ENCODE peak calls at places on chromosomes 3 and 15, in seven cellular contexts. Z is kidney tubule cell, L is ACHN, D is ovary, H is NCI-H446 treated with DMSO at 0.1 percent for 48 hours, C is SW480, B is H54. X is an unnamed sample.
A peak's percentile ranks its signal among the peaks of the same experiment; 100 is the strongest.

GRCh38 chr15:94480289-94480834 is 249.0 kb downstream of the MCTP2 start:
- DNase-seq in L (no peak), C (no peak), D (no peak), Z (no peak), B (no peak), H (no peak), X (no peak)

GRCh38 chr3:180802837-180803236 is 109.6 kb upstream of the FXR1 start:
- DNase-seq in L (peak; percentile 30), Z (peak; percentile 25), H (peak; percentile 12), D (no peak), B (no peak), C (peak; percentile 44), X (no peak)

GRCh38 chr3:196320110-196320509 is 2.1 kb upstream of the DYNLT2B start:
- DNase-seq in L (no peak), C (no peak), D (no peak), B (no peak), Z (no peak), H (no peak), X (no peak)

GRCh38 chr15:77905301-77905920 is 172.1 kb downstream of the TBC1D2B start:
- DNase-seq in C (no peak), Z (no peak), D (no peak), L (no peak), H (no peak), B (no peak), X (no peak)

GRCh38 chr3:180316321-180316720 is 279.6 kb upstream of the PEX5L start:
- DNase-seq in C (no peak), H (no peak), B (no peak), D (no peak), L (no peak), Z (no peak), X (no peak)

GRCh38 chr3:143979813-143980212 is 8.2 kb downstream of the DIPK2A start:
- DNase-seq in D (no peak), B (no peak), Z (no peak), H (no peak), C (no peak), L (no peak), X (no peak)

GRCh38 chr3:36397856-36398255 is 17.6 kb downstream of the STAC start:
- DNase-seq in H (no peak), C (no peak), D (no peak), L (no peak), B (no peak), Z (no peak), X (no peak)

GRCh38 chr3:25453521-25454410 is 25.7 kb downstream of the RARB start:
- DNase-seq in L (no peak), D (no peak), Z (no peak), C (no peak), H (no peak), B (no peak), X (no peak)

GRCh38 chr3:142863010-142863787 is 25.7 kb downstream of the PCOLCE2 start:
- DNase-seq in H (peak; percentile 42), Z (no peak), D (no peak), L (no peak), B (no peak), C (no peak), X (no peak)

GRCh38 chr3:133940536-133940935 is 44.9 kb upstream of the RAB6B start:
- DNase-seq in Z (no peak), L (no peak), D (peak; percentile 6), H (no peak), B (no peak), C (no peak), X (no peak)

GRCh38 chr3:49725906-49726681 is 2.3 kb upstream of the GMPPB start:
- DNase-seq in C (no peak), Z (no peak), L (no peak), H (no peak), D (peak; percentile 27), B (no peak), X (no peak)

GRCh38 chr3:118102737-118103136 is 931.9 kb downstream of the IGSF11 start:
- DNase-seq in D (no peak), C (peak; percentile 9), H (no peak), Z (peak; percentile 6), B (no peak), L (no peak), X (no peak)

GRCh38 chr15:67175643-67176071 is 78.8 kb downstream of the AAGAB start:
- DNase-seq in H (no peak), B (no peak), C (no peak), L (no peak), Z (no peak), D (no peak), X (no peak)

GRCh38 chr3:95899911-95900310 is 914.5 kb upstream of the EPHA6 start:
- DNase-seq in L (no peak), C (no peak), B (no peak), Z (no peak), H (no peak), D (no peak), X (no peak)

GRCh38 chr3:195155842-195156241 is 115.1 kb downstream of the XXYLT1 start:
- DNase-seq in C (no peak), L (no peak), B (no peak), H (no peak), Z (no peak), D (no peak), X (no peak)

GRCh38 chr3:113552851-113553250 is 20.5 kb downstream of the SIDT1 start:
- DNase-seq in B (no peak), Z (no peak), D (no peak), H (no peak), L (no peak), C (no peak), X (no peak)

GRCh38 chr3:52495777-52496602 is 852 bp downstream of the STAB1 start:
- DNase-seq in H (no peak), B (peak; percentile 73), C (peak; percentile 30), L (peak; percentile 44), Z (peak; percentile 58), D (no peak), X (no peak)

GRCh38 chr15:71448688-71449114 is 333.4 kb downstream of the THSD4 start:
- DNase-seq in L (peak; percentile 66), D (peak; percentile 48), B (no peak), C (peak; percentile 62), Z (peak; percentile 67), H (no peak), X (peak; percentile 35)

GRCh38 chr3:159560214-159561004 is 428.2 kb upstream of the IL12A start:
- DNase-seq in L (no peak), C (no peak), D (no peak), H (no peak), B (no peak), Z (no peak), X (no peak)

GRCh38 chr15:38868326-38869114 is 303.9 kb upstream of the RASGRP1 start:
- DNase-seq in C (peak; percentile 25), D (no peak), H (no peak), L (peak; percentile 30), Z (peak; percentile 96), B (peak; percentile 70), X (no peak)

GRCh38 chr3:146308682-146309081 is 57.8 kb upstream of the PLSCR4 start:
- DNase-seq in B (no peak), H (no peak), D (no peak), C (no peak), Z (no peak), L (no peak), X (no peak)

GRCh38 chr3:128424508-128425069 is 42.1 kb downstream of the DNAJB8 start:
- DNase-seq in H (no peak), C (peak; percentile 90), Z (no peak), L (no peak), B (peak; percentile 74), D (no peak), X (no peak)

GRCh38 chr15:39184701-39185390 is 396.0 kb upstream of the THBS1 start:
- DNase-seq in B (no peak), D (no peak), C (no peak), H (no peak), L (no peak), Z (peak; percentile 51), X (no peak)

GRCh38 chr3:107065094-107065861 is 312.0 kb upstream of the CCDC54 start:
- DNase-seq in C (no peak), L (no peak), D (peak; percentile 32), B (no peak), Z (peak; percentile 4), H (peak; percentile 83), X (no peak)

GRCh38 chr3:184970186-184970585 is 158.2 kb downstream of the VPS8 start:
- DNase-seq in L (no peak), C (no peak), B (no peak), Z (no peak), D (no peak), H (no peak), X (no peak)

GRCh38 chr15:61033319-61033718 is 195.8 kb downstream of the RORA start:
- DNase-seq in C (no peak), D (no peak), L (no peak), Z (no peak), H (no peak), B (no peak), X (no peak)

GRCh38 chr3:44795197-44795596 is 33.6 kb downstream of the KIF15 start:
- DNase-seq in H (no peak), C (no peak), D (no peak), Z (no peak), B (peak; percentile 18), L (no peak), X (no peak)

X was measured in hypothalamus.